ENCODE peak calls at places on chromosomes 11 and 22, in six cellular contexts. X is Caco-2, B is foreskin fibroblast, L is GM23338, O is NCI-H460, E is iris pigment epithelial cell. P is an unnamed sample.

GRCh38 chr22:32183625-32184024 is 21.2 kb downstream of the RFPL2 start:
- DNase-seq in X (no peak), B (no peak), L (no peak), O (no peak), E (no peak), P (no peak)

GRCh38 chr11:63248966-63249365 is 5.6 kb upstream of the SLC22A25 start:
- DNase-seq in X (no peak), B (no peak), L (no peak), O (no peak), E (no peak), P (no peak)

GRCh38 chr11:43950323-43950855 is 8.0 kb downstream of the C11orf96 start:
- DNase-seq in X (no peak), B (no peak), L (no peak), O (no peak), E (no peak), P (no peak)

GRCh38 chr22:38504731-38505594 is 1.1 kb downstream of the DDX17 start:
- DNase-seq in X (peak), B (peak), L (peak), O (no peak), E (peak), P (peak)

GRCh38 chr11:117873828-117874125 is 2.7 kb downstream of the FXYD6 start:
- DNase-seq in X (no peak), B (no peak), L (no peak), O (no peak), E (no peak), P (no peak)

GRCh38 chr11:125190549-125190948 is 26.0 kb downstream of the PKNOX2 start:
- DNase-seq in X (no peak), B (no peak), L (no peak), O (no peak), E (no peak), P (no peak)

GRCh38 chr22:26035523-26035922 is 133.7 kb upstream of the SEZ6L start:
- DNase-seq in X (no peak), B (no peak), L (no peak), O (no peak), E (no peak), P (no peak)

GRCh38 chr11:19646921-19647320 is 65.7 kb upstream of the NAV2 start:
- DNase-seq in X (no peak), B (peak), L (no peak), O (no peak), E (peak), P (no peak)

GRCh38 chr11:64754124-64754918 is 5.5 kb downstream of the PYGM start:
- DNase-seq in X (no peak), B (no peak), L (no peak), O (no peak), E (no peak), P (no peak)

GRCh38 chr22:35156945-35157344 is 91.0 kb downstream of the ISX start:
- DNase-seq in X (no peak), B (no peak), L (no peak), O (no peak), E (no peak), P (no peak)

GRCh38 chr22:36552300-36552699 is 23.3 kb upstream of the EIF3D start:
- DNase-seq in X (no peak), B (no peak), L (no peak), O (no peak), E (no peak), P (no peak)

GRCh38 chr22:20998411-20999336 is 3.2 kb downstream of the THAP7 start:
- DNase-seq in X (no peak), B (peak), L (no peak), O (no peak), E (peak), P (no peak)

GRCh38 chr22:17352798-17353197 is 16.5 kb upstream of the CECR2 start:
- DNase-seq in X (no peak), B (no peak), L (no peak), O (no peak), E (no peak), P (no peak)

GRCh38 chr22:44025171-44026065 is 1.3 kb downstream of the PARVB start:
- DNase-seq in X (no peak), B (no peak), L (peak), O (no peak), E (no peak), P (peak)

GRCh38 chr11:86805873-86806310 is 5.5 kb downstream of the PRSS23 start:
- DNase-seq in X (no peak), B (no peak), L (peak), O (no peak), E (no peak), P (no peak)

GRCh38 chr22:17897864-17898263 is 123.6 kb upstream of the BID start:
- DNase-seq in X (peak), B (no peak), L (no peak), O (no peak), E (no peak), P (no peak)

GRCh38 chr22:23910496-23911190 is 16.5 kb downstream of the MIF start:
- DNase-seq in X (no peak), B (no peak), L (no peak), O (no peak), E (no peak), P (no peak)

GRCh38 chr11:1236316-1237127 is 13.7 kb downstream of the MUC5B start:
- DNase-seq in X (no peak), B (no peak), L (no peak), O (no peak), E (no peak), P (no peak)

GRCh38 chr22:42637555-42637954 is 2.8 kb downstream of the ATP5MGL start:
- DNase-seq in X (no peak), B (no peak), L (no peak), O (no peak), E (no peak), P (no peak)

GRCh38 chr22:46062971-46063631 is 86.1 kb upstream of the WNT7B start:
- DNase-seq in X (no peak), B (no peak), L (no peak), O (no peak), E (no peak), P (no peak)

GRCh38 chr22:39518124-39518786 is 2.1 kb upstream of the ATF4 start:
- DNase-seq in X (no peak), B (no peak), L (no peak), O (no peak), E (peak), P (peak)

GRCh38 chr22:36280379-36280778 is 27.4 kb downstream of the APOL1 start:
- DNase-seq in X (no peak), B (no peak), L (no peak), O (no peak), E (no peak), P (no peak)

GRCh38 chr11:44972746-44973435 is 22.2 kb upstream of the TP53I11 start:
- DNase-seq in X (no peak), B (no peak), L (no peak), O (no peak), E (no peak), P (no peak)

GRCh38 chr11:100687630-100688395 is 725 bp downstream of the ARHGAP42 start:
- DNase-seq in X (peak), B (peak), L (peak), O (peak), E (peak), P (peak)

GRCh38 chr11:96012086-96012824 is 88.3 kb upstream of the MTMR2 start:
- DNase-seq in X (peak), B (peak), L (peak), O (peak), E (peak), P (peak)

GRCh38 chr22:30421695-30422480 is 3.7 kb upstream of the MTFP1 start:
- DNase-seq in X (no peak), B (no peak), L (no peak), O (no peak), E (peak), P (no peak)

GRCh38 chr22:23533328-23533762 is 46.7 kb downstream of the IGLL1 start:
- DNase-seq in X (peak), B (no peak), L (peak), O (peak), E (peak), P (peak)

GRCh38 chr11:113663567-113663966 is 42.5 kb downstream of the TMPRSS5 start:
- DNase-seq in X (peak), B (no peak), L (no peak), O (no peak), E (peak), P (no peak)

GRCh38 chr11:3022300-3022967 is 30.3 kb upstream of the NAP1L4 start:
- DNase-seq in X (no peak), B (peak), L (no peak), O (no peak), E (peak), P (no peak)